ENCODE peak calls at places on chromosomes 12 and 14, in five cellular contexts. W is activated CD8-positive, alpha-beta T cell treated with anti-CD3 and anti-CD28 coated beads for 36 hours; V is cardiac fibroblast; L is fibroblast of pulmonary artery; J is CD4-positive, alpha-beta T cell. Q is an unnamed sample.

GRCh38 chr12:109879332-109880048 is 851 bp downstream of the GLTP start:
- DNase-seq in W (no peak), V (no peak), L (peak; percentile 24), J (no peak), Q (peak; percentile 13)

GRCh38 chr12:48001426-48002178 is 2.7 kb downstream of the COL2A1 start:
- DNase-seq in W (no peak), V (peak; percentile 25), L (peak; percentile 24), J (no peak), Q (peak; percentile 67)

GRCh38 chr14:59254146-59254910 is 65.9 kb downstream of the DAAM1 start:
- DNase-seq in W (no peak), V (peak; percentile 95), L (peak; percentile 94), J (no peak), Q (peak; percentile 88)

GRCh38 chr12:113506867-113507266 is 35.2 kb upstream of the LHX5 start:
- DNase-seq in W (no peak), V (no peak), L (no peak), J (no peak), Q (no peak)

GRCh38 chr12:129675947-129676346 is 227.9 kb downstream of the TMEM132D start:
- DNase-seq in W (no peak), V (no peak), L (no peak), J (no peak), Q (no peak)

GRCh38 chr14:71319646-71320045 is 412.4 kb downstream of the PCNX1 start:
- DNase-seq in W (peak; percentile 13), V (peak; percentile 48), L (peak; percentile 48), J (no peak), Q (no peak)

GRCh38 chr14:75141967-75142366 is 15.1 kb upstream of the NEK9 start:
- DNase-seq in W (peak; percentile 33), V (peak; percentile 70), L (peak; percentile 71), J (peak; percentile 47), Q (peak; percentile 50)

GRCh38 chr14:22994762-22995275 is 12.5 kb upstream of the AJUBA start:
- DNase-seq in W (peak; percentile 57), V (peak; percentile 71), L (peak; percentile 66), J (no peak), Q (peak; percentile 84)

GRCh38 chr12:2195085-2195484 is 142.3 kb downstream of the CACNA1C start:
- DNase-seq in W (no peak), V (no peak), L (no peak), J (no peak), Q (no peak)

GRCh38 chr12:21296751-21297406 is 37.8 kb downstream of the SLCO1A2 start:
- DNase-seq in W (peak; percentile 4), V (peak; percentile 25), L (peak; percentile 38), J (no peak), Q (peak; percentile 26)

GRCh38 chr14:95943699-95944098 is 67.1 kb downstream of the TUNAR start:
- DNase-seq in W (no peak), V (no peak), L (no peak), J (no peak), Q (no peak)

GRCh38 chr14:95941897-95942296 is 65.3 kb downstream of the TUNAR start:
- DNase-seq in W (no peak), V (no peak), L (no peak), J (no peak), Q (no peak)

GRCh38 chr14:95948608-95949007 is 72.0 kb downstream of the TUNAR start:
- DNase-seq in W (no peak), V (no peak), L (no peak), J (no peak), Q (no peak)

GRCh38 chr14:95946867-95947266 is 70.2 kb downstream of the TUNAR start:
- DNase-seq in W (no peak), V (no peak), L (no peak), J (no peak), Q (no peak)
- TF ChIP-seq CTCF in W (no peak), V (no peak), L (no peak), J (no peak), Q (no peak)

GRCh38 chr12:45336331-45336730 is 120.4 kb downstream of the ANO6 start:
- DNase-seq in W (no peak), V (peak; percentile 78), L (peak; percentile 93), J (no peak), Q (peak; percentile 77)

GRCh38 chr12:45339035-45339434 is 123.1 kb downstream of the ANO6 start:
- DNase-seq in W (no peak), V (no peak), L (no peak), J (no peak), Q (no peak)

GRCh38 chr12:45338272-45338671 is 122.4 kb downstream of the ANO6 start:
- DNase-seq in W (no peak), V (peak; percentile 34), L (peak; percentile 54), J (no peak), Q (no peak)

GRCh38 chr12:45337835-45338234 is 121.9 kb downstream of the ANO6 start:
- DNase-seq in W (no peak), V (no peak), L (no peak), J (no peak), Q (no peak)

GRCh38 chr12:45336762-45337596 is 121.1 kb downstream of the ANO6 start:
- DNase-seq in W (no peak), V (peak; percentile 63), L (peak; percentile 75), J (no peak), Q (peak; percentile 63)
- TF ChIP-seq CTCF in W (no peak), V (no peak), L (no peak), J (no peak), Q (no peak)

GRCh38 chr12:122837306-122838265 is 2.3 kb downstream of the HIP1R start:
- DNase-seq in W (no peak), V (no peak), L (no peak), J (no peak), Q (no peak)

GRCh38 chr12:122834921-122835692 is at the start of gene HIP1R:
- DNase-seq in W (peak; percentile 57), V (no peak), L (peak; percentile 12), J (peak; percentile 57), Q (peak; percentile 31)

GRCh38 chr12:122835693-122836026 is 403 bp downstream of the HIP1R start:
- DNase-seq in W (peak; percentile 36), V (no peak), L (no peak), J (no peak), Q (no peak)

GRCh38 chr12:122836027-122836921 is 1.0 kb downstream of the HIP1R start:
- DNase-seq in W (peak; percentile 77), V (peak; percentile 46), L (peak; percentile 44), J (peak; percentile 68), Q (peak; percentile 64)

DNA sequence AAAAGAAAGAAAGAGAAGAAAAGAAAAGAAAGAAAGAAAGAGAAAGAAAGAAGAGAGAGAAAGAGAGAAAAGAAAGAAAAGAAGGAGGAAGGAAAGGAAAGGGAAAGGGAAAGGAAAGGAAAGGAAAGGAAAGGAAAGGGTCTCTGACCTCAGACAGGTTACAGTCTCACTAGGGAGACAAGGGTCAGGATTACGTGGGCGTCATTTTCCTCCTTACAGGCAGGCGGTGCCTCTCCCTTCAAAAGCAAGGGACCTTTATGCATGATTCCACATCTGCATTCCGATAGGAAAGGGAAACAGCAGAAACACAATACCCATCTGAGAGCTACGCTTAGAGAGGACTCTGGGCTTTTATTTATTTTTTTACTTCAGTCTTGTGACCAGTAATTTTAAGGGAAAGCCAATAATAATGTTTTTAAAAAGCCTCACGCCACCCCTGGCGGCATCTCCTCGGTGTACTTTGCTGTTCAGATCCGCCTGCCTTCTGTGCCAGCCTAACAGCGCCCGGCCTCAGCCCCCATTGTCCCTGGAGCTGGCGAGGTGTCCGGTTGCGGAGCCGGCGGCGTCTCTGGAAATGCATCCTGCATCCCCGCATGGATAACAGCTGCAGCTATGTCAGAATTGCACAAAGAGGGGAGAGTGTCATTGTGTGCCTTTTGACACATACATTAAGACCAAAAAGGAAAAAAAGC is 882 bp upstream of the HIP1R start:
- DNase-seq in W (peak; percentile 38), V (peak; percentile 56), L (peak; percentile 57), J (no peak), Q (peak; percentile 56)
- TF ChIP-seq CTCF in W (no peak), V (peak; percentile 16), L (peak; percentile 10), J (no peak), Q (no peak)

GRCh38 chr14:51395361-51395849 is 155.4 kb downstream of the TMX1 start:
- DNase-seq in W (no peak), V (peak; percentile 83), L (peak; percentile 82), J (no peak), Q (peak; percentile 95)
- TF ChIP-seq CTCF in W (no peak), V (peak; percentile 11), L (no peak), J (no peak), Q (no peak)

GRCh38 chr14:105014032-105014431 is 6.9 kb downstream of the CDCA4 start:
- DNase-seq in W (no peak), V (no peak), L (no peak), J (no peak), Q (no peak)

GRCh38 chr14:105012171-105012985 is 8.5 kb downstream of the CDCA4 start:
- DNase-seq in W (no peak), V (no peak), L (no peak), J (no peak), Q (no peak)

GRCh38 chr14:105014631-105015030 is 6.3 kb downstream of the CDCA4 start:
- DNase-seq in W (no peak), V (no peak), L (no peak), J (no peak), Q (no peak)

GRCh38 chr14:105011312-105011990 is 9.4 kb downstream of the CDCA4 start:
- DNase-seq in W (no peak), V (no peak), L (no peak), J (no peak), Q (no peak)

GRCh38 chr14:105013150-105013787 is 7.6 kb downstream of the CDCA4 start:
- DNase-seq in W (no peak), V (no peak), L (no peak), J (no peak), Q (no peak)
- TF ChIP-seq CTCF in W (no peak), V (peak; percentile 4), L (peak; percentile 1), J (no peak), Q (no peak)

GRCh38 chr12:105218434-105218833 is 17.5 kb downstream of the APPL2 start:
- DNase-seq in W (no peak), V (no peak), L (no peak), J (no peak), Q (no peak)
- TF ChIP-seq CTCF in W (no peak), V (no peak), L (no peak), J (no peak), Q (no peak)